ENCODE peak calls at places on chromosomes 4 and X, in six cellular contexts. H is stimulated activated CD4-positive, alpha-beta T cell treated with anti-CD3 and anti-CD28 coated beads, Interleukin-1b, Interleukin-23, amount 100 ng/mL, for 48 hours; W is GM13976; X is psoas muscle; I is G401; B is Kasumi-1. M is an unnamed sample.
A peak's percentile ranks its signal among the peaks of the same experiment; 100 is the strongest.

GRCh38 chrX:41118156-41118555 is 32.9 kb downstream of the USP9X start:
- DNase-seq in H (peak; percentile 37), B (no peak), X (no peak), I (no peak), W (no peak), M (no peak)

GRCh38 chrX:63764946-63765345 is 20.1 kb downstream of the ARHGEF9 start:
- DNase-seq in B (no peak), X (no peak), H (no peak), W (no peak), I (no peak), M (no peak)

GRCh38 chr4:54554339-54554990 is 103.3 kb upstream of the KIT start:
- DNase-seq in X (no peak), H (no peak), W (no peak), B (no peak), I (no peak), M (no peak)

GRCh38 chr4:121360496-121360895 is 20.3 kb downstream of the QRFPR start:
- DNase-seq in B (no peak), X (no peak), I (no peak), H (no peak), W (no peak), M (no peak)

GRCh38 chr4:109077486-109077885 is 225.0 kb downstream of the COL25A1 start:
- DNase-seq in H (no peak), I (no peak), B (no peak), X (no peak), W (no peak), M (no peak)

GRCh38 chr4:178165251-178165650 is 723.0 kb upstream of the AGA start:
- DNase-seq in H (no peak), W (no peak), X (no peak), B (no peak), I (no peak), M (no peak)

GRCh38 chr4:184386271-184386781 is 88.0 kb downstream of the IRF2 start:
- DNase-seq in H (no peak), W (no peak), X (no peak), I (no peak), B (no peak), M (peak; percentile 79)

GRCh38 chr4:7300711-7301095 is 108.4 kb downstream of the SORCS2 start:
- DNase-seq in H (no peak), X (no peak), I (no peak), B (no peak), W (no peak), M (no peak)

GRCh38 chr4:151860561-151861093 is 99.8 kb upstream of the GATB start:
- DNase-seq in I (no peak), W (no peak), B (no peak), H (no peak), X (no peak), M (no peak)

GRCh38 chrX:7574325-7574724 is 268.6 kb upstream of the VCX start:
- DNase-seq in H (no peak), W (no peak), X (no peak), B (peak; percentile 0), I (no peak), M (no peak)

GRCh38 chrX:135095715-135096114 is 24.6 kb downstream of the ETDB start:
- DNase-seq in X (peak; percentile 42), I (no peak), H (no peak), B (no peak), W (no peak), M (no peak)

GRCh38 chr4:7818676-7819041 is 121.0 kb downstream of the AFAP1 start:
- DNase-seq in H (no peak), X (no peak), W (no peak), B (no peak), I (no peak), M (no peak)

GRCh38 chr4:119207051-119207450 is 5.5 kb upstream of the USP53 start:
- DNase-seq in X (no peak), B (no peak), I (no peak), H (no peak), W (no peak), M (no peak)

GRCh38 chr4:75653845-75654503 is 19.2 kb downstream of the G3BP2 start:
- DNase-seq in I (peak; percentile 20), W (no peak), H (no peak), X (no peak), B (peak; percentile 14), M (no peak)

GRCh38 chrX:112731793-112732192 is 52.1 kb upstream of the LHFPL1 start:
- DNase-seq in B (peak; percentile 20), X (no peak), H (no peak), I (no peak), W (no peak), M (no peak)

GRCh38 chr4:139761461-139761860 is 95.8 kb downstream of the MGST2 start:
- DNase-seq in I (no peak), B (peak; percentile 65), X (no peak), W (no peak), H (no peak), M (no peak)

GRCh38 chr4:4387531-4388311 is 819 bp downstream of the NSG1 start:
- DNase-seq in W (no peak), I (peak; percentile 60), H (no peak), X (peak; percentile 34), B (no peak), M (no peak)

GRCh38 chr4:60485279-60485678 is 714.8 kb upstream of the ADGRL3 start:
- DNase-seq in X (no peak), W (no peak), I (no peak), H (no peak), B (no peak), M (no peak)

GRCh38 chrX:66633541-66633940 is 5.3 kb downstream of the EDA2R start:
- DNase-seq in H (no peak), X (no peak), I (no peak), B (no peak), W (no peak), M (no peak)

GRCh38 chr4:33722800-33723511 is 2521.4 kb downstream of the ARAP2 start:
- DNase-seq in H (no peak), X (no peak), I (peak; percentile 6), B (no peak), W (no peak), M (no peak)

GRCh38 chr4:137949746-137950145 is 292.4 kb downstream of the SLC7A11 start:
- DNase-seq in I (no peak), B (no peak), H (no peak), X (no peak), W (no peak), M (no peak)

GRCh38 chr4:3531887-3532713 is at the start of gene LRPAP1:
- DNase-seq in I (peak; percentile 94), W (peak; percentile 100), X (peak; percentile 96), H (peak; percentile 84), B (peak; percentile 80), M (peak; percentile 93)

GRCh38 chr4:8304827-8305695 is 35.5 kb downstream of the HTRA3 start:
- DNase-seq in X (peak; percentile 44), H (no peak), W (no peak), B (no peak), I (no peak), M (no peak)

GRCh38 chrX:2184089-2184488 is 316.7 kb downstream of the DHRSX start:
- DNase-seq in W (no peak), H (no peak), B (no peak), X (no peak), I (no peak), M (no peak)

GRCh38 chr4:18480342-18480741 is 458.8 kb upstream of the LCORL start:
- DNase-seq in X (no peak), I (no peak), H (no peak), W (no peak), B (no peak), M (no peak)

GRCh38 chrX:130094712-130095111 is 15.6 kb downstream of the ELF4 start:
- DNase-seq in X (peak; percentile 46), H (no peak), I (no peak), B (no peak), W (no peak), M (no peak)

GRCh38 chr4:1523506-1523905 is 117.3 kb upstream of the NKX1-1 start:
- DNase-seq in W (no peak), H (no peak), X (no peak), I (no peak), B (no peak), M (no peak)

GRCh38 chr4:61200991-61201526 is 933 bp downstream of the ADGRL3 start:
- DNase-seq in X (peak; percentile 42), H (no peak), B (peak; percentile 73), W (peak; percentile 17), I (peak; percentile 56), M (no peak)

GRCh38 chr4:156137971-156138581 is 184.4 kb upstream of the CTSO start:
- DNase-seq in W (no peak), X (no peak), I (peak; percentile 47), H (no peak), B (no peak), M (no peak)

GRCh38 chrX:112841114-112841819 is 636 bp upstream of the AMOT start:
- DNase-seq in X (peak; percentile 88), W (peak; percentile 82), I (peak; percentile 88), H (peak; percentile 74), B (peak; percentile 85), M (peak; percentile 82)

GRCh38 chr4:13546374-13546854 is 2.1 kb upstream of the NKX3-2 start:
- DNase-seq in W (no peak), H (no peak), I (no peak), X (no peak), B (no peak), M (no peak)

GRCh38 chr4:143335979-143336827 is 473 bp upstream of the GAB1 start:
- DNase-seq in H (peak; percentile 25), X (peak; percentile 93), B (peak; percentile 88), I (peak; percentile 84), W (peak; percentile 78), M (peak; percentile 90)

GRCh38 chrX:20884565-20884964 is 489.7 kb upstream of the CNKSR2 start:
- DNase-seq in I (no peak), W (no peak), H (no peak), B (no peak), X (no peak), M (no peak)

GRCh38 chr4:182913036-182913435 is 4.2 kb downstream of the DCTD start:
- DNase-seq in B (no peak), W (no peak), X (no peak), H (no peak), I (no peak), M (no peak)

GRCh38 chr4:119641765-119642164 is 13.2 kb upstream of the PDE5A start:
- DNase-seq in H (no peak), B (no peak), W (no peak), X (no peak), I (no peak), M (no peak)

GRCh38 chrX:9647475-9647874 is 118.2 kb downstream of the GPR143 start:
- DNase-seq in W (no peak), B (no peak), H (no peak), X (no peak), I (no peak), M (no peak)

GRCh38 chr4:105543881-105544280 is 8.5 kb upstream of the ARHGEF38 start:
- DNase-seq in I (no peak), X (no peak), W (no peak), H (no peak), B (no peak), M (no peak)

M was measured in left colon.